ENCODE peak calls at places on chromosomes 6 and 20, in nine cellular contexts. L is heart right ventricle; N is HT1080; I is kidney; E is stimulated activated CD4-positive, alpha-beta T cell treated with anti-CD3 and anti-CD28 coated beads, Interleukin-4, amount 100 ng/mL, for 4 hours; T is AG04450; M is GM23248; B is CD8-positive, alpha-beta memory T cell; G is C1 segment of cervical spinal cord. V is an unnamed sample.

GRCh38 chr20:51488331-51488730 is 54.2 kb downstream of the NFATC2 start:
- DNase-seq in M (peak; percentile 42), B (no peak), G (no peak), N (no peak), T (no peak), I (no peak), E (no peak), L (no peak), V (no peak)

GRCh38 chr20:49054032-49054643 is 8.0 kb downstream of the CSE1L start:
- DNase-seq in L (no peak), T (no peak), E (no peak), I (no peak), N (no peak), M (no peak), B (no peak), G (no peak), V (no peak)

GRCh38 chr20:24403410-24403809 is 66.0 kb upstream of the SYNDIG1 start:
- DNase-seq in B (no peak), E (no peak), G (no peak), M (no peak), I (no peak), L (no peak), T (no peak), N (peak; percentile 18), V (no peak)

GRCh38 chr20:45919536-45919933 is 7.6 kb upstream of the PLTP start:
- DNase-seq in I (peak; percentile 88), G (no peak), L (peak; percentile 90), N (no peak), M (no peak), B (no peak), T (peak; percentile 82), E (no peak), V (no peak)

GRCh38 chr6:150134280-150134920 is 8.4 kb upstream of the PPP1R14C start:
- DNase-seq in T (no peak), M (no peak), N (no peak), B (no peak), E (no peak), L (no peak), G (no peak), I (no peak), V (no peak)

GRCh38 chr6:81023007-81023582 is 729.4 kb downstream of the TENT5A start:
- DNase-seq in I (no peak), E (no peak), G (no peak), M (no peak), N (no peak), B (no peak), T (no peak), L (no peak), V (no peak)

GRCh38 chr20:25036331-25036936 is 21.5 kb downstream of the ACSS1 start:
- DNase-seq in M (no peak), B (no peak), N (no peak), G (no peak), I (peak; percentile 11), L (no peak), T (no peak), E (no peak), V (no peak)

GRCh38 chr20:58308680-58309527 is 611 bp upstream of the RAB22A start:
- DNase-seq in N (peak; percentile 17), E (no peak), G (peak; percentile 72), I (peak; percentile 93), T (peak; percentile 11), B (no peak), M (peak; percentile 52), L (peak; percentile 55), V (no peak)

GRCh38 chr6:42009844-42010184 is 40.5 kb upstream of the TAF8 start:
- DNase-seq in B (no peak), L (no peak), E (no peak), G (no peak), M (no peak), N (no peak), T (no peak), I (no peak), V (no peak)

GRCh38 chr6:17470209-17470952 is 77.0 kb downstream of the CAP2 start:
- DNase-seq in B (no peak), E (no peak), I (no peak), N (no peak), T (no peak), L (no peak), M (peak; percentile 55), G (no peak), V (no peak)

GRCh38 chr6:35008858-35009257 is 119.8 kb downstream of the ANKS1A start:
- DNase-seq in N (no peak), L (no peak), I (no peak), E (no peak), B (no peak), G (peak; percentile 45), T (no peak), M (no peak), V (no peak)

GRCh38 chr6:122645256-122645655 is 35.1 kb downstream of the PKIB start:
- DNase-seq in E (no peak), N (no peak), B (no peak), T (no peak), L (no peak), G (no peak), I (no peak), M (no peak), V (no peak)

GRCh38 chr20:59007758-59008511 is 881 bp upstream of the CTSZ start:
- DNase-seq in T (no peak), M (no peak), L (peak; percentile 49), E (no peak), B (no peak), I (peak; percentile 78), G (peak; percentile 59), N (no peak), V (no peak)

GRCh38 chr20:31494131-31494530 is 19.0 kb downstream of the REM1 start:
- DNase-seq in N (peak; percentile 63), T (no peak), G (no peak), E (no peak), I (no peak), L (no peak), B (no peak), M (peak; percentile 60), V (no peak)

GRCh38 chr20:6691541-6691940 is 75.9 kb upstream of the BMP2 start:
- DNase-seq in B (no peak), L (no peak), M (no peak), N (no peak), G (no peak), T (no peak), I (no peak), E (no peak), V (no peak)

GRCh38 chr20:59818911-59819310 is 114.5 kb downstream of the SYCP2 start:
- DNase-seq in B (no peak), L (no peak), N (no peak), T (no peak), I (no peak), M (no peak), G (no peak), E (no peak), V (peak; percentile 32)

GRCh38 chr6:39956951-39957350 is 22.7 kb upstream of the MOCS1 start:
- DNase-seq in B (no peak), I (no peak), M (peak; percentile 56), L (no peak), T (no peak), E (no peak), N (peak; percentile 53), G (no peak), V (no peak)

GRCh38 chr20:64108731-64109389 is 1.5 kb upstream of the NPBWR2 start:
- DNase-seq in M (no peak), T (no peak), L (no peak), B (no peak), G (no peak), N (no peak), E (no peak), I (peak; percentile 66), V (no peak)

GRCh38 chr20:18632196-18632789 is 44.4 kb downstream of the DTD1 start:
- DNase-seq in T (peak; percentile 15), B (peak; percentile 19), N (peak; percentile 47), G (peak; percentile 58), I (peak; percentile 86), L (peak; percentile 53), M (peak; percentile 79), E (peak; percentile 6), V (no peak)

GRCh38 chr6:98384766-98385165 is 449.6 kb upstream of the POU3F2 start:
- DNase-seq in B (no peak), T (no peak), M (no peak), L (no peak), I (no peak), G (no peak), N (no peak), E (no peak), V (no peak)

GRCh38 chr6:46393161-46393939 is 97.9 kb downstream of the RCAN2 start:
- DNase-seq in E (no peak), T (no peak), G (no peak), L (no peak), B (no peak), N (no peak), M (no peak), I (no peak), V (no peak)

GRCh38 chr6:53794073-53794719 is 609 bp upstream of the LRRC1 start:
- DNase-seq in M (peak; percentile 92), I (peak; percentile 81), B (peak; percentile 21), L (peak; percentile 51), E (peak; percentile 32), N (peak; percentile 74), T (peak; percentile 86), G (peak; percentile 90), V (no peak)

GRCh38 chr6:121435444-121436069 is at the start of gene GJA1:
- DNase-seq in B (no peak), T (peak; percentile 46), N (no peak), M (peak; percentile 87), I (no peak), E (no peak), G (peak; percentile 11), L (peak; percentile 84), V (peak; percentile 92)

GRCh38 chr6:120587381-120587780 is 746.9 kb downstream of the TBC1D32 start:
- DNase-seq in L (no peak), E (no peak), M (no peak), G (no peak), T (no peak), B (no peak), N (no peak), I (no peak), V (no peak)

GRCh38 chr20:330233-331149 is 5.1 kb downstream of the SOX12 start:
- DNase-seq in N (peak; percentile 67), M (peak; percentile 85), T (no peak), G (peak; percentile 37), I (no peak), E (peak; percentile 69), L (peak; percentile 59), B (peak; percentile 35), V (no peak)

GRCh38 chr20:1345030-1345755 is 16.3 kb upstream of the SDCBP2 start:
- DNase-seq in E (no peak), G (no peak), T (no peak), M (peak; percentile 38), I (no peak), N (no peak), B (no peak), L (no peak), V (no peak)

GRCh38 chr6:106446287-106446885 is 85.9 kb downstream of the CRYBG1 start:
- DNase-seq in T (no peak), B (no peak), N (peak; percentile 13), L (no peak), M (peak; percentile 41), G (no peak), I (no peak), E (no peak), V (no peak)

GRCh38 chr6:132659082-132659481 is at the start of gene TAAR1:
- DNase-seq in I (no peak), L (no peak), B (no peak), E (no peak), T (no peak), G (no peak), N (no peak), M (no peak), V (no peak)

GRCh38 chr20:15653396-15654207 is 919.6 kb downstream of the KIF16B start:
- DNase-seq in B (no peak), E (no peak), G (no peak), N (no peak), M (no peak), T (no peak), L (no peak), I (no peak), V (no peak)

GRCh38 chr6:2900821-2901644 is 2.1 kb downstream of the SERPINB9 start:
- DNase-seq in I (peak; percentile 65), B (no peak), M (peak; percentile 9), G (peak; percentile 54), T (no peak), N (no peak), L (peak; percentile 71), E (no peak), V (no peak)

GRCh38 chr20:4766631-4767030 is 44.9 kb downstream of the PRND start:
- DNase-seq in B (no peak), L (no peak), E (no peak), I (no peak), M (no peak), N (no peak), T (no peak), G (peak; percentile 31), V (peak; percentile 7)

V was measured in vagina.